ENCODE peak calls at places on chromosome 1, in nine cellular contexts. S, O, H, G, B, J, K, Y and Z are unnamed samples.

GRCh38 chr1:92482404-92482664 is 4.4 kb downstream of the GFI1 start:
- DNase-seq in S (no peak), K (no peak), Y (no peak), B (no peak), O (no peak), J (no peak), G (no peak), H (no peak), Z (peak)

GRCh38 chr1:27686223-27686990 is 14.4 kb upstream of the IFI6 start:
- DNase-seq in B (peak), G (no peak), H (no peak), O (no peak), J (no peak), K (no peak), Y (no peak), S (no peak), Z (no peak)

GRCh38 chr1:151175036-151175741 is 592 bp downstream of the TMOD4 start:
- DNase-seq in O (no peak), B (no peak), S (no peak), Y (no peak), G (no peak), K (no peak), J (no peak), H (no peak), Z (no peak)

GRCh38 chr1:223143760-223144248 is 756 bp upstream of the TLR5 start:
- DNase-seq in S (peak), J (peak), G (no peak), Y (no peak), K (no peak), B (peak), H (no peak), O (peak), Z (no peak)

GRCh38 chr1:38029081-38029681 is 16.6 kb downstream of the UTP11 start:
- DNase-seq in H (no peak), B (no peak), S (no peak), J (peak), O (no peak), K (no peak), G (no peak), Y (no peak), Z (peak)

GRCh38 chr1:65079941-65080340 is 68.1 kb upstream of the AK4 start:
- DNase-seq in S (no peak), H (no peak), J (no peak), G (no peak), Y (no peak), K (peak), O (no peak), B (no peak), Z (no peak)

GRCh38 chr1:10693497-10694273 is 102.8 kb downstream of the CASZ1 start:
- DNase-seq in Y (no peak), G (peak), H (peak), B (peak), K (no peak), O (peak), S (peak), J (peak), Z (no peak)

GRCh38 chr1:227729881-227730629 is 5.0 kb downstream of the JMJD4 start:
- DNase-seq in J (peak), O (peak), B (peak), Y (no peak), S (no peak), G (peak), H (no peak), K (peak), Z (peak)

GRCh38 chr1:27163093-27163492 is 8.2 kb upstream of the SLC9A1 start:
- DNase-seq in K (no peak), H (no peak), O (no peak), J (no peak), B (no peak), G (no peak), Y (no peak), S (no peak), Z (no peak)

GRCh38 chr1:21669287-21670058 is at the start of gene RAP1GAP:
- DNase-seq in K (no peak), O (peak), S (peak), G (peak), Y (no peak), H (no peak), J (no peak), B (peak), Z (no peak)

GRCh38 chr1:223844521-223844961 is 1.2 kb downstream of the TP53BP2 start:
- DNase-seq in B (no peak), J (no peak), S (peak), H (peak), Y (no peak), G (no peak), O (no peak), K (no peak), Z (no peak)

GRCh38 chr1:237120683-237121082 is 78.7 kb downstream of the RYR2 start:
- DNase-seq in G (no peak), K (no peak), J (no peak), O (no peak), Y (no peak), S (no peak), H (no peak), B (no peak), Z (no peak)

GRCh38 chr1:23593556-23594148 is 34.4 kb upstream of the ID3 start:
- DNase-seq in B (no peak), H (no peak), J (no peak), O (no peak), S (no peak), G (no peak), Y (no peak), K (no peak), Z (no peak)

GRCh38 chr1:111851552-111851951 is 95.9 kb downstream of the DDX20 start:
- DNase-seq in G (no peak), K (no peak), O (no peak), Y (no peak), B (no peak), H (no peak), J (no peak), S (no peak), Z (no peak)

GRCh38 chr1:21956720-21957552 is 19.8 kb upstream of the HSPG2 start:
- DNase-seq in H (peak), S (peak), B (peak), G (no peak), J (peak), K (peak), Y (no peak), O (peak), Z (no peak)

GRCh38 chr1:17122449-17123194 is 3.4 kb upstream of the PADI2 start:
- DNase-seq in Y (no peak), O (no peak), J (no peak), G (no peak), S (no peak), H (no peak), K (no peak), B (peak), Z (no peak)

GRCh38 chr1:42962641-42963377 is 4.1 kb upstream of the SLC2A1 start:
- DNase-seq in J (no peak), H (no peak), S (no peak), G (peak), B (no peak), K (peak), Y (no peak), O (no peak), Z (peak)

GRCh38 chr1:53945183-53945432 is 391 bp downstream of the IFT25 start:
- DNase-seq in G (no peak), H (no peak), Y (no peak), J (no peak), S (no peak), B (no peak), O (no peak), K (no peak), Z (no peak)

GRCh38 chr1:183812111-183812510 is 7.2 kb downstream of the RGL1 start:
- DNase-seq in G (no peak), S (no peak), J (no peak), K (no peak), O (no peak), H (no peak), B (no peak), Y (no peak), Z (no peak)

GRCh38 chr1:62312698-62313097 is 6.5 kb downstream of the KANK4 start:
- DNase-seq in K (no peak), Y (no peak), H (no peak), S (no peak), G (no peak), O (no peak), J (no peak), B (no peak), Z (no peak)

GRCh38 chr1:61088163-61088840 is 5.9 kb downstream of the NFIA start:
- DNase-seq in Y (no peak), O (no peak), K (no peak), J (no peak), B (no peak), H (no peak), S (no peak), G (no peak), Z (no peak)